ENCODE peak calls at places on chromosome 20, in four cellular contexts. One of them, this sample, is unnamed. For H3K27me3 and H3K4me1, the result is how much of the 10 kb centered on the place peaks cover.

GRCh38 chr20:9172908-9173307 is 104.0 kb downstream of the PLCB4 start:
- DNase-seq in pancreas: no peak
- DNase-seq in left lung: no peak
- DNase-seq in neural progenitor cell: no peak
- DNase-seq in this sample: no peak

GRCh38 chr20:49599746-49600113 is 31.8 kb upstream of the PTGIS start:
- DNase-seq in pancreas: no peak
- DNase-seq in left lung: no peak
- DNase-seq in neural progenitor cell: no peak
- DNase-seq in this sample: no peak

GRCh38 chr20:41063442-41063841 is 34.8 kb downstream of the TOP1 start:
- DNase-seq in pancreas: no peak
- DNase-seq in left lung: no peak
- DNase-seq in neural progenitor cell: no peak
- DNase-seq in this sample: no peak

GRCh38 chr20:11492391-11492790 is 425.3 kb upstream of the BTBD3 start:
- DNase-seq in pancreas: no peak
- DNase-seq in left lung: no peak
- DNase-seq in neural progenitor cell: no peak
- DNase-seq in this sample: no peak

GRCh38 chr20:19478320-19478719 is 265.9 kb downstream of the SLC24A3 start:
- DNase-seq in pancreas: no peak
- DNase-seq in left lung: no peak
- DNase-seq in neural progenitor cell: no peak
- DNase-seq in this sample: no peak

GRCh38 chr20:64095927-64096326 is 11.4 kb downstream of the NPBWR2 start:
- DNase-seq in pancreas: no peak
- DNase-seq in left lung: no peak
- DNase-seq in neural progenitor cell: no peak
- DNase-seq in this sample: no peak

GRCh38 chr20:41361757-41362747 is 4.6 kb downstream of the EMILIN3 start:
- DNase-seq in pancreas: no peak
- DNase-seq in left lung: peak
- DNase-seq in neural progenitor cell: no peak
- DNase-seq in this sample: no peak

GRCh38 chr20:57432480-57432873 is 41.3 kb downstream of the RBM38 start:
- DNase-seq in pancreas: no peak
- DNase-seq in left lung: peak
- DNase-seq in neural progenitor cell: no peak
- DNase-seq in this sample: no peak

GRCh38 chr20:20060234-20060998 is 8.1 kb downstream of the CFAP61 start:
- DNase-seq in pancreas: no peak
- DNase-seq in left lung: no peak
- DNase-seq in neural progenitor cell: no peak
- DNase-seq in this sample: no peak

GRCh38 chr20:58010666-58011065 is 217.8 kb downstream of the ANKRD60 start:
- DNase-seq in pancreas: no peak
- DNase-seq in left lung: no peak
- DNase-seq in neural progenitor cell: no peak
- DNase-seq in this sample: peak

GRCh38 chr20:57754190-57754589 is 44.4 kb upstream of the PMEPA1 start:
- DNase-seq in pancreas: no peak
- DNase-seq in left lung: no peak
- DNase-seq in neural progenitor cell: no peak
- DNase-seq in this sample: no peak

GRCh38 chr20:43015566-43015965 is 174.1 kb downstream of the PTPRT start:
- DNase-seq in pancreas: no peak
- DNase-seq in left lung: no peak
- DNase-seq in neural progenitor cell: no peak
- DNase-seq in this sample: no peak

GRCh38 chr20:58112017-58112781 is 116.3 kb downstream of the ANKRD60 start:
- DNase-seq in pancreas: no peak
- DNase-seq in left lung: no peak
- DNase-seq in neural progenitor cell: no peak
- DNase-seq in this sample: no peak

GRCh38 chr20:44051661-44052000 is 135.4 kb downstream of the JPH2 start:
- DNase-seq in pancreas: no peak
- DNase-seq in left lung: no peak
- DNase-seq in neural progenitor cell: no peak
- DNase-seq in this sample: peak

GRCh38 chr20:33753763-33754162 is 22.0 kb downstream of the ZNF341 start:
- DNase-seq in pancreas: no peak
- DNase-seq in left lung: no peak
- DNase-seq in neural progenitor cell: no peak
- DNase-seq in this sample: no peak

GRCh38 chr20:21393142-21393541 is 4.2 kb downstream of the NKX2-4 start:
- DNase-seq in pancreas: no peak
- DNase-seq in left lung: no peak
- DNase-seq in neural progenitor cell: peak
- DNase-seq in this sample: no peak

GRCh38 chr20:61314326-61315010 is 62.4 kb downstream of the CDH4 start:
- DNase-seq in pancreas: no peak
- DNase-seq in left lung: no peak
- DNase-seq in neural progenitor cell: no peak
- DNase-seq in this sample: no peak

GRCh38 chr20:20549699-20550098 is 162.7 kb downstream of the RALGAPA2 start:
- DNase-seq in pancreas: no peak
- DNase-seq in left lung: no peak
- DNase-seq in neural progenitor cell: no peak
- DNase-seq in this sample: no peak

GRCh38 chr20:59775221-59776055 is 158.0 kb downstream of the SYCP2 start:
- DNase-seq in pancreas: peak
- DNase-seq in left lung: peak
- DNase-seq in neural progenitor cell: no peak
- DNase-seq in this sample: peak

GRCh38 chr20:31664696-31665354 is 27.1 kb downstream of the COX4I2 start:
- DNase-seq in pancreas: no peak
- DNase-seq in left lung: no peak
- DNase-seq in neural progenitor cell: no peak
- DNase-seq in this sample: no peak

GRCh38 chr20:31666258-31667042 is 28.7 kb downstream of the COX4I2 start:
- DNase-seq in pancreas: peak
- DNase-seq in left lung: peak
- DNase-seq in neural progenitor cell: peak
- DNase-seq in this sample: peak

GRCh38 chr20:31665753-31666152 is 28.0 kb downstream of the COX4I2 start:
- DNase-seq in pancreas: no peak
- DNase-seq in left lung: no peak
- DNase-seq in neural progenitor cell: no peak
- DNase-seq in this sample: no peak

GRCh38 chr20:31669876-31670275 is 32.2 kb downstream of the COX4I2 start:
- DNase-seq in pancreas: no peak
- DNase-seq in left lung: no peak
- DNase-seq in neural progenitor cell: peak
- DNase-seq in this sample: no peak

GRCh38 chr20:31667315-31668285 is 29.9 kb downstream of the COX4I2 start:
- DNase-seq in pancreas: no peak
- DNase-seq in left lung: no peak
- DNase-seq in neural progenitor cell: no peak
- DNase-seq in this sample: no peak
- H3K4me3 ChIP-seq in pancreas: no peak
- H3K4me3 ChIP-seq in left lung: no peak
- H3K4me3 ChIP-seq in neural progenitor cell: no peak
- H3K4me3 ChIP-seq in this sample: no peak

GRCh38 chr20:23296841-23297701 is 53.5 kb upstream of the NXT1 start:
- DNase-seq in pancreas: no peak
- DNase-seq in left lung: no peak
- DNase-seq in neural progenitor cell: peak
- DNase-seq in this sample: no peak

GRCh38 chr20:23293689-23294088 is 56.9 kb upstream of the NXT1 start:
- DNase-seq in pancreas: no peak
- DNase-seq in left lung: no peak
- DNase-seq in neural progenitor cell: no peak
- DNase-seq in this sample: no peak

GRCh38 chr20:23294166-23294565 is 56.4 kb upstream of the NXT1 start:
- DNase-seq in pancreas: no peak
- DNase-seq in left lung: no peak
- DNase-seq in neural progenitor cell: no peak
- DNase-seq in this sample: no peak

GRCh38 chr20:23295934-23296333 is 54.7 kb upstream of the NXT1 start:
- DNase-seq in pancreas: no peak
- DNase-seq in left lung: no peak
- DNase-seq in neural progenitor cell: no peak
- DNase-seq in this sample: no peak

DNA sequence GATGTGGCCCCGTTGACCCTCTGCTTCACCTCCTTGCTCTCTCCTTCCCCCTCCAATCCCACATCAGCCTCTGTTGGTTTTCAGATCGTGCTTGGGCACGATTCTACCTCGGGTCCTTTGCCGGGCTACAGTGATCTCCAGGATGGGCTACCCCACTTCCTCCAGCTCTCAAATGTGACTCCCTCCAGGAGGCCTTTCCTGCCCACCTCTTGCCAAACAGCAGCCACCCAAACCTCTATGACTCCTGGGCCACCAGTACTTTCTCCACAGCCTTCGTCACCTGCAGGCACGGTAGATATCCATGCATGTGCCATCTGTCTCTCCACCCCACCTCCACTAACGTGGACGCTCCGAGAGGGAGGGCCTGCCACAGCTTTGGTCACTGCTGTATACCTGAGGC is 55.9 kb upstream of the NXT1 start:
- DNase-seq in pancreas: no peak
- DNase-seq in left lung: no peak
- DNase-seq in neural progenitor cell: no peak
- DNase-seq in this sample: no peak
- H3K27me3 ChIP-seq in pancreas: under half
- H3K27me3 ChIP-seq in left lung: under half
- H3K27me3 ChIP-seq in neural progenitor cell: under half
- H3K27me3 ChIP-seq in this sample: under half

GRCh38 chr20:38829296-38829875 is 23.9 kb downstream of the PPP1R16B start:
- DNase-seq in pancreas: no peak
- DNase-seq in left lung: no peak
- DNase-seq in neural progenitor cell: no peak
- DNase-seq in this sample: no peak
- H3K4me1 ChIP-seq in pancreas: under half
- H3K4me1 ChIP-seq in left lung: under half
- H3K4me1 ChIP-seq in neural progenitor cell: under half
- H3K4me1 ChIP-seq in this sample: under half

GRCh38 chr20:5626603-5627002 is 123.6 kb upstream of the SHLD1 start:
- DNase-seq in pancreas: no peak
- DNase-seq in left lung: no peak
- DNase-seq in neural progenitor cell: no peak
- DNase-seq in this sample: no peak

GRCh38 chr20:5621305-5621704 is 128.9 kb upstream of the SHLD1 start:
- DNase-seq in pancreas: peak
- DNase-seq in left lung: no peak
- DNase-seq in neural progenitor cell: no peak
- DNase-seq in this sample: no peak
- H3K4me3 ChIP-seq in pancreas: no peak
- H3K4me3 ChIP-seq in left lung: no peak
- H3K4me3 ChIP-seq in neural progenitor cell: no peak
- H3K4me3 ChIP-seq in this sample: no peak

GRCh38 chr20:62641749-62642665 is at the start of gene SLCO4A1:
- DNase-seq in pancreas: peak
- DNase-seq in left lung: peak
- DNase-seq in neural progenitor cell: peak
- DNase-seq in this sample: peak
- H3K27me3 ChIP-seq in pancreas: under half
- H3K27me3 ChIP-seq in left lung: under half
- H3K27me3 ChIP-seq in neural progenitor cell: half or more
- H3K27me3 ChIP-seq in this sample: under half

DNA sequence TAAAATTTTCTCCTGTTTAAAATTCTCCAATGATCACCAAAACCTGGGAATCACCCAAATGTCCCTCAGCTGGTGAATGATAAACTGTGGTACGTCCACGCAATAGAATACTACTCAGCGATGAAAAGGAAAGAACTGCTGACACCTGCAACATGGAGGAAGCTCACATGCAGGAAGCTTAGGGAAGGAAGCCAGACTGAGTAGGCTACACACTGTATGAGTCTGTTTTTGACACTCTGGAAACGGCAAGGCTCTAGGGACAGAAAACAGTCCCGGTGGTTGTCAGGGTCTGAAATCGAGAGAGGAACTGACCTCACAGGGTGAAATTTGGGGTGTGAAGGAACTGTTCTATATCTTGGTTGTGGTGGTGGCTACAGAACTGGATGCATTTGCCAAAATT is 25.2 kb upstream of the TLDC2 start:
- DNase-seq in pancreas: no peak
- DNase-seq in left lung: no peak
- DNase-seq in neural progenitor cell: no peak
- DNase-seq in this sample: no peak
- H3K4me1 ChIP-seq in pancreas: under half
- H3K4me1 ChIP-seq in left lung: under half
- H3K4me1 ChIP-seq in neural progenitor cell: under half
- H3K4me1 ChIP-seq in this sample: under half

DNA sequence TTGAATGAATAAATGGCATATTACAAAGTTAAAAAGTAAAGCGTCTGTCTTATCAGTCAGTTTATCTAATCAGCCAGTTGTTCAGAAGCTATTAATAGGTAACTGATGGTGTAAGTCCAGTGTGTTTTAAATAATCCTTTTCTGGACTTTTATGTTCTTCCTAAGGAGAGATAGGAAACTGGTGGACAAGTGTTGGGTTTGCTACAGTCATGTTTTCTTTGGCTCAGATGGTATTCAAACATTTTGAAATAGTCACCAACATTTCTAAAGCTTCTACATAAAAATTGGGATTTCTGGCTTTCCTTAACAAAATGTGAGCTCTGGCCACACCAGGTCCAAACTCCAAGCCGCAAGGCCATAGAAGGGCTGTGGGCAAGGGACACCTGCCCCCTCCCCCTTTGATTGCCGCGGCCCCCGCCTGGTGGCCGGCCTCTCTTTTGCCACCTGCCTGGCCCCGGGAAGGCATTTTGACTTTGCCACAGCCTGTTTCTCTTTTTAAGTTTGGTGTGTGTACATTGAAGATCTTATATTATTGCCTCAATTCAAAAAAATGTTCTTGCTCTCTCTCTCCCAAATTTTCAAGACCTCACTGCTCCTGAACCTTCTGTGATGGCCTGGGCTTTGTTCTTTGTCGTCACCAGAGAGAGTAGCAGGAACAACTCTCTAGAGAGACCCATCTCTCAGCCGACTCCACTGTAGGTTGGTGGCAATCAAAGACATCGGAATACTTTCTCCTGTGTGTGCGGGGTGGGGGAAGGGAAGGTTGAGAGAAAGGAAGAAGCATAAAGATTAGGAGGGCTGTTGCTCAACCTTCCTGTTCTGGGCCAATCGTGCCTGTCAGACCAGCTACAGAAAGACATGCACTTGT is 84.0 kb upstream of the ZNF217 start:
- DNase-seq in pancreas: peak
- DNase-seq in left lung: no peak
- DNase-seq in neural progenitor cell: peak
- DNase-seq in this sample: no peak
- H3K4me3 ChIP-seq in pancreas: no peak
- H3K4me3 ChIP-seq in left lung: no peak
- H3K4me3 ChIP-seq in neural progenitor cell: no peak
- H3K4me3 ChIP-seq in this sample: no peak

GRCh38 chr20:3814928-3815495 is 5.3 kb upstream of the AP5S1 start:
- DNase-seq in pancreas: no peak
- DNase-seq in left lung: no peak
- DNase-seq in neural progenitor cell: no peak
- DNase-seq in this sample: no peak
- H3K27me3 ChIP-seq in pancreas: under half
- H3K27me3 ChIP-seq in left lung: under half
- H3K27me3 ChIP-seq in neural progenitor cell: under half
- H3K27me3 ChIP-seq in this sample: under half

This sample was measured in aorta.